ENCODE peak calls at places on chromosomes 3 and 15, in five cellular contexts. One of them, this sample, is unnamed.

GRCh38 chr3:11606865-11607440 is 36.8 kb downstream of the VGLL4 start:
- DNase-seq in HFFc6: no peak
- DNase-seq in brain microvascular endothelial cell: no peak
- DNase-seq in H1: no peak
- DNase-seq in sigmoid colon: no peak
- DNase-seq in this sample: no peak

GRCh38 chr3:187161556-187161955 is 22.3 kb upstream of the RPL39L start:
- DNase-seq in HFFc6: no peak
- DNase-seq in brain microvascular endothelial cell: no peak
- DNase-seq in H1: no peak
- DNase-seq in sigmoid colon: no peak
- DNase-seq in this sample: no peak

GRCh38 chr3:13557926-13558325 is 9.0 kb downstream of the FBLN2 start:
- DNase-seq in HFFc6: no peak
- DNase-seq in brain microvascular endothelial cell: no peak
- DNase-seq in H1: no peak
- DNase-seq in sigmoid colon: no peak
- DNase-seq in this sample: no peak

GRCh38 chr3:113495035-113495434 is 19.9 kb downstream of the SPICE1 start:
- DNase-seq in HFFc6: peak
- DNase-seq in brain microvascular endothelial cell: peak
- DNase-seq in H1: no peak
- DNase-seq in sigmoid colon: no peak
- DNase-seq in this sample: no peak

GRCh38 chr15:41160639-41161315 is 44.7 kb upstream of the INO80 start:
- DNase-seq in HFFc6: no peak
- DNase-seq in brain microvascular endothelial cell: no peak
- DNase-seq in H1: no peak
- DNase-seq in sigmoid colon: no peak
- DNase-seq in this sample: no peak

GRCh38 chr3:141094851-141095545 is 43.9 kb downstream of the SPSB4 start:
- DNase-seq in HFFc6: no peak
- DNase-seq in brain microvascular endothelial cell: peak
- DNase-seq in H1: no peak
- DNase-seq in sigmoid colon: peak
- DNase-seq in this sample: no peak

GRCh38 chr15:81339851-81340250 is 15.9 kb upstream of the STARD5 start:
- DNase-seq in HFFc6: no peak
- DNase-seq in brain microvascular endothelial cell: no peak
- DNase-seq in H1: no peak
- DNase-seq in sigmoid colon: no peak
- DNase-seq in this sample: no peak

GRCh38 chr15:87639305-87640011 is 617.1 kb downstream of the NTRK3 start:
- DNase-seq in HFFc6: no peak
- DNase-seq in brain microvascular endothelial cell: no peak
- DNase-seq in H1: no peak
- DNase-seq in sigmoid colon: no peak
- DNase-seq in this sample: no peak

GRCh38 chr3:96750094-96750767 is 64.2 kb upstream of the EPHA6 start:
- DNase-seq in HFFc6: no peak
- DNase-seq in brain microvascular endothelial cell: no peak
- DNase-seq in H1: no peak
- DNase-seq in sigmoid colon: no peak
- DNase-seq in this sample: no peak

GRCh38 chr15:69834756-69835155 is 263.0 kb downstream of the TLE3 start:
- DNase-seq in HFFc6: no peak
- DNase-seq in brain microvascular endothelial cell: no peak
- DNase-seq in H1: no peak
- DNase-seq in sigmoid colon: no peak
- DNase-seq in this sample: no peak

GRCh38 chr15:31489281-31489680 is 162.6 kb downstream of the KLF13 start:
- DNase-seq in HFFc6: no peak
- DNase-seq in brain microvascular endothelial cell: no peak
- DNase-seq in H1: no peak
- DNase-seq in sigmoid colon: no peak
- DNase-seq in this sample: no peak

GRCh38 chr3:195850857-195851531 is 39.3 kb upstream of the MUC4 start:
- DNase-seq in HFFc6: peak
- DNase-seq in brain microvascular endothelial cell: peak
- DNase-seq in H1: peak
- DNase-seq in sigmoid colon: peak
- DNase-seq in this sample: peak

GRCh38 chr3:151918253-151919029 is 45.0 kb downstream of the SUCNR1 start:
- DNase-seq in HFFc6: peak
- DNase-seq in brain microvascular endothelial cell: peak
- DNase-seq in H1: no peak
- DNase-seq in sigmoid colon: no peak
- DNase-seq in this sample: no peak

GRCh38 chr3:46901061-46901460 is 23.5 kb downstream of the PTH1R start:
- DNase-seq in HFFc6: no peak
- DNase-seq in brain microvascular endothelial cell: no peak
- DNase-seq in H1: no peak
- DNase-seq in sigmoid colon: no peak
- DNase-seq in this sample: no peak

GRCh38 chr15:25767356-25768151 is 95.6 kb downstream of the ATP10A start:
- DNase-seq in HFFc6: no peak
- DNase-seq in brain microvascular endothelial cell: no peak
- DNase-seq in H1: no peak
- DNase-seq in sigmoid colon: no peak
- DNase-seq in this sample: no peak

GRCh38 chr3:127428344-127429001 is 140.6 kb upstream of the PRR20G start:
- DNase-seq in HFFc6: no peak
- DNase-seq in brain microvascular endothelial cell: no peak
- DNase-seq in H1: no peak
- DNase-seq in sigmoid colon: peak
- DNase-seq in this sample: no peak

GRCh38 chr3:149958171-149958796 is 12.4 kb downstream of the PFN2 start:
- DNase-seq in HFFc6: no peak
- DNase-seq in brain microvascular endothelial cell: no peak
- DNase-seq in H1: no peak
- DNase-seq in sigmoid colon: no peak
- DNase-seq in this sample: no peak

GRCh38 chr3:117910820-117911524 is 1123.7 kb downstream of the IGSF11 start:
- DNase-seq in HFFc6: no peak
- DNase-seq in brain microvascular endothelial cell: no peak
- DNase-seq in H1: no peak
- DNase-seq in sigmoid colon: no peak
- DNase-seq in this sample: no peak

GRCh38 chr3:124793054-124793740 is 62.9 kb downstream of the UMPS start:
- DNase-seq in HFFc6: peak
- DNase-seq in brain microvascular endothelial cell: no peak
- DNase-seq in H1: no peak
- DNase-seq in sigmoid colon: no peak
- DNase-seq in this sample: no peak

GRCh38 chr3:141547791-141548190 is 61.0 kb downstream of the RASA2 start:
- DNase-seq in HFFc6: no peak
- DNase-seq in brain microvascular endothelial cell: no peak
- DNase-seq in H1: no peak
- DNase-seq in sigmoid colon: no peak
- DNase-seq in this sample: no peak

GRCh38 chr15:99454941-99455795 is 110.6 kb upstream of the MEF2A start:
- DNase-seq in HFFc6: peak
- DNase-seq in brain microvascular endothelial cell: peak
- DNase-seq in H1: no peak
- DNase-seq in sigmoid colon: peak
- DNase-seq in this sample: no peak

GRCh38 chr15:23416349-23417276 is 30.4 kb downstream of the GOLGA6L2 start:
- DNase-seq in HFFc6: no peak
- DNase-seq in brain microvascular endothelial cell: no peak
- DNase-seq in H1: no peak
- DNase-seq in sigmoid colon: peak
- DNase-seq in this sample: no peak

GRCh38 chr15:60932051-60932915 is 296.8 kb downstream of the RORA start:
- DNase-seq in HFFc6: peak
- DNase-seq in brain microvascular endothelial cell: no peak
- DNase-seq in H1: no peak
- DNase-seq in sigmoid colon: no peak
- DNase-seq in this sample: no peak

GRCh38 chr3:44509985-44510360 is 32.5 kb upstream of the ZNF445 start:
- DNase-seq in HFFc6: no peak
- DNase-seq in brain microvascular endothelial cell: peak
- DNase-seq in H1: no peak
- DNase-seq in sigmoid colon: no peak
- DNase-seq in this sample: no peak

GRCh38 chr15:70584838-70585706 is 178.3 kb downstream of the UACA start:
- DNase-seq in HFFc6: peak
- DNase-seq in brain microvascular endothelial cell: no peak
- DNase-seq in H1: peak
- DNase-seq in sigmoid colon: no peak
- DNase-seq in this sample: peak

GRCh38 chr3:159751754-159752153 is 236.9 kb upstream of the IL12A start:
- DNase-seq in HFFc6: no peak
- DNase-seq in brain microvascular endothelial cell: no peak
- DNase-seq in H1: no peak
- DNase-seq in sigmoid colon: no peak
- DNase-seq in this sample: no peak

GRCh38 chr3:52529376-52530333 is 4.0 kb downstream of the NT5DC2 start:
- DNase-seq in HFFc6: no peak
- DNase-seq in brain microvascular endothelial cell: no peak
- DNase-seq in H1: no peak
- DNase-seq in sigmoid colon: peak
- DNase-seq in this sample: no peak

GRCh38 chr15:68789921-68790575 is 30.6 kb downstream of the ANP32A start:
- DNase-seq in HFFc6: no peak
- DNase-seq in brain microvascular endothelial cell: peak
- DNase-seq in H1: no peak
- DNase-seq in sigmoid colon: no peak
- DNase-seq in this sample: no peak
- TF ChIP-seq CTCF in HFFc6: no peak
- TF ChIP-seq CTCF in brain microvascular endothelial cell: no peak
- TF ChIP-seq CTCF in H1: no peak
- TF ChIP-seq CTCF in sigmoid colon: no peak
- TF ChIP-seq CTCF in this sample: no peak

GRCh38 chr15:91237493-91237892 is 137.4 kb downstream of the SV2B start:
- DNase-seq in HFFc6: no peak
- DNase-seq in brain microvascular endothelial cell: no peak
- DNase-seq in H1: no peak
- DNase-seq in sigmoid colon: no peak
- DNase-seq in this sample: no peak

GRCh38 chr15:91234759-91235158 is 134.7 kb downstream of the SV2B start:
- DNase-seq in HFFc6: no peak
- DNase-seq in brain microvascular endothelial cell: no peak
- DNase-seq in H1: no peak
- DNase-seq in sigmoid colon: no peak
- DNase-seq in this sample: no peak

GRCh38 chr15:91238664-91239428 is 138.8 kb downstream of the SV2B start:
- DNase-seq in HFFc6: no peak
- DNase-seq in brain microvascular endothelial cell: no peak
- DNase-seq in H1: no peak
- DNase-seq in sigmoid colon: no peak
- DNase-seq in this sample: no peak

GRCh38 chr15:91235376-91235775 is 135.3 kb downstream of the SV2B start:
- DNase-seq in HFFc6: no peak
- DNase-seq in brain microvascular endothelial cell: no peak
- DNase-seq in H1: no peak
- DNase-seq in sigmoid colon: no peak
- DNase-seq in this sample: no peak
- TF ChIP-seq CTCF in HFFc6: no peak
- TF ChIP-seq CTCF in brain microvascular endothelial cell: no peak
- TF ChIP-seq CTCF in H1: no peak
- TF ChIP-seq CTCF in sigmoid colon: no peak
- TF ChIP-seq CTCF in this sample: no peak

DNA sequence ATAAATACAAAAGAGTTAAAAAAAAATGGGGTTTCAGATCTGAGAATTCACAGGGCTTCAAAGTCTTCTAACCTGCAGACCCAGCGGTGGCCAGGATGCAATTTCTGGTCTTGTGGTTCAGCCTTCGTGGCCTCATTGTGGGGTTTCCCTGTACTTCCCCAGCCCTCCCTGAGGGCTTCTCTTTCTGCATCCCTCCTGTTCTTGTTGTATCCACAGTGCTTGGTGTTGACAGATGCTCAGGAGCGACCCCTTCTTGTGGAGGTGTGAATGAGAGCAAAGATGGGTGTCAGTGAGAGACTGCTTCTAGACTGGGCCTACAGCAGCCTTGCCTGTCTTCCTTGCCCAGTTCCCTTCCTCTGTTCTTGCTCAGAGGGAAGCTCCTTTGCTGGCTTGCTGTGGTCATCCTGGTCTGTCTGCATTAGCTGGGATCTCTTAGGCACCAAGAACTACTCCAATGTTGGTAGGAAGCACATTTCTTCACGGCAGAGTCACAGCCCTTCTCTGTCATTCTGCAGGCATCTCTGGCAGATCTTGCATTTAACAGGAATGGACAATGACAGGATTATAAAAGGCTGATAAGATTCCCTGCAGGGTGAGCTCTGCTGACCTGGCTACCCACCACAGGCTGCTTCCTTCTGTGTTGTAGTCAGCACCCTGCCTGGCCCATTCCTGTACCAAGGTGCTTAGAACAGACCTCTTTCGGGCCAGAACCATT is 317.8 kb upstream of the C2CD4B start:
- DNase-seq in HFFc6: peak
- DNase-seq in brain microvascular endothelial cell: peak
- DNase-seq in H1: peak
- DNase-seq in sigmoid colon: no peak
- DNase-seq in this sample: no peak
- TF ChIP-seq CTCF in HFFc6: peak
- TF ChIP-seq CTCF in brain microvascular endothelial cell: peak
- TF ChIP-seq CTCF in H1: peak
- TF ChIP-seq CTCF in sigmoid colon: no peak
- TF ChIP-seq CTCF in this sample: peak

GRCh38 chr15:56739964-56740640 is 6.8 kb upstream of the ZNF280D start:
- DNase-seq in HFFc6: no peak
- DNase-seq in brain microvascular endothelial cell: no peak
- DNase-seq in H1: no peak
- DNase-seq in sigmoid colon: no peak
- DNase-seq in this sample: no peak
- TF ChIP-seq CTCF in HFFc6: peak
- TF ChIP-seq CTCF in brain microvascular endothelial cell: peak
- TF ChIP-seq CTCF in H1: peak
- TF ChIP-seq CTCF in sigmoid colon: no peak
- TF ChIP-seq CTCF in this sample: no peak

GRCh38 chr3:194727435-194728128 is 41.9 kb downstream of the FAM43A start:
- DNase-seq in HFFc6: no peak
- DNase-seq in brain microvascular endothelial cell: no peak
- DNase-seq in H1: no peak
- DNase-seq in sigmoid colon: no peak
- DNase-seq in this sample: no peak
- TF ChIP-seq CTCF in HFFc6: no peak
- TF ChIP-seq CTCF in brain microvascular endothelial cell: no peak
- TF ChIP-seq CTCF in H1: no peak
- TF ChIP-seq CTCF in sigmoid colon: no peak
- TF ChIP-seq CTCF in this sample: no peak

This sample was measured in D721Med.